ENCODE peak calls at places on chromosomes 7 and 10, in ten cellular contexts. I is naive B cell, M is frontal cortex, U is A172, N is T1000, A is left ventricle myocardium inferior, P is hypothalamus, V is GM12865, L is ACHN, O is HS-27A. B is an unnamed sample.

GRCh38 chr10:114508376-114508775 is 104.1 kb upstream of the AFAP1L2 start:
- DNase-seq in A (no peak), O (no peak), U (no peak), V (no peak), P (no peak), I (no peak), N (no peak), M (no peak), L (no peak), B (no peak)

GRCh38 chr7:29858080-29858951 is 52.0 kb downstream of the WIPF3 start:
- DNase-seq in U (no peak), I (no peak), P (no peak), V (no peak), L (no peak), A (no peak), M (no peak), O (no peak), N (no peak), B (peak)

GRCh38 chr7:152336754-152337368 is 98.9 kb downstream of the KMT2C start:
- DNase-seq in A (no peak), U (peak), N (no peak), O (no peak), L (peak), P (no peak), V (peak), M (no peak), I (peak), B (peak)

GRCh38 chr7:20340839-20341238 is 10.1 kb downstream of the ITGB8 start:
- DNase-seq in M (no peak), I (no peak), A (no peak), P (no peak), N (no peak), O (no peak), V (no peak), U (no peak), L (no peak), B (no peak)

GRCh38 chr7:18570890-18571478 is 75.4 kb downstream of the HDAC9 start:
- DNase-seq in M (no peak), A (no peak), I (no peak), V (no peak), L (peak), P (no peak), O (no peak), U (peak), N (no peak), B (peak)

GRCh38 chr7:78019457-78020130 is 221.0 kb downstream of the PHTF2 start:
- DNase-seq in M (peak), P (peak), L (peak), O (peak), N (peak), U (peak), A (peak), V (peak), I (peak), B (peak)

GRCh38 chr7:55260671-55261385 is 104.3 kb upstream of the LANCL2 start:
- DNase-seq in V (no peak), O (no peak), M (no peak), P (no peak), L (no peak), I (no peak), U (no peak), A (no peak), N (no peak), B (no peak)

GRCh38 chr10:47137311-47137851 is 162.6 kb upstream of the GDF10 start:
- DNase-seq in A (no peak), O (peak), P (no peak), L (no peak), V (no peak), U (peak), I (no peak), M (no peak), N (peak), B (peak)

GRCh38 chr10:34423607-34424325 is 391.3 kb downstream of the PARD3 start:
- DNase-seq in P (no peak), N (no peak), O (no peak), V (no peak), M (no peak), I (no peak), A (no peak), U (no peak), L (no peak), B (no peak)

GRCh38 chr10:86971146-86971991 is 3.1 kb downstream of the ADIRF start:
- DNase-seq in O (no peak), N (peak), I (peak), V (peak), L (peak), A (peak), M (peak), U (peak), P (no peak), B (peak)

GRCh38 chr10:130747359-130747758 is 564.2 kb downstream of the TCERG1L start:
- DNase-seq in L (no peak), U (no peak), M (no peak), V (no peak), P (no peak), A (no peak), O (no peak), I (no peak), N (no peak), B (no peak)

GRCh38 chr7:85734823-85735222 is 548.0 kb upstream of the SEMA3D start:
- DNase-seq in V (no peak), M (no peak), U (no peak), A (no peak), P (no peak), O (no peak), L (no peak), I (no peak), N (no peak), B (no peak)

GRCh38 chr10:26799342-26799741 is 61.4 kb downstream of the ABI1 start:
- DNase-seq in A (no peak), N (no peak), M (no peak), P (no peak), L (no peak), V (peak), I (peak), O (no peak), U (no peak), B (no peak)

GRCh38 chr7:77247206-77247850 is 47.7 kb upstream of the FGL2 start:
- DNase-seq in O (peak), V (peak), N (peak), P (no peak), I (peak), A (peak), U (peak), M (no peak), L (peak), B (peak)

GRCh38 chr10:116767235-116767634 is 24.9 kb upstream of the HSPA12A start:
- DNase-seq in N (no peak), I (no peak), L (peak), A (peak), U (no peak), P (no peak), M (no peak), V (no peak), O (no peak), B (peak)

GRCh38 chr7:31785081-31785480 is 98.1 kb downstream of the PPP1R17 start:
- DNase-seq in L (no peak), N (no peak), I (no peak), A (no peak), U (no peak), V (no peak), O (no peak), M (no peak), P (no peak), B (no peak)

GRCh38 chr7:473870-474604 is 45.6 kb downstream of the PDGFA start:
- DNase-seq in N (no peak), I (no peak), P (no peak), A (peak), O (no peak), M (no peak), V (no peak), L (no peak), U (no peak), B (no peak)

GRCh38 chr7:137328389-137329120 is 15.0 kb downstream of the PTN start:
- DNase-seq in O (no peak), L (no peak), U (no peak), N (no peak), V (no peak), I (no peak), P (no peak), A (no peak), M (no peak), B (no peak)

GRCh38 chr7:45973725-45974532 is 52.9 kb upstream of the IGFBP3 start:
- DNase-seq in I (no peak), O (no peak), A (no peak), U (peak), L (no peak), V (no peak), N (peak), M (peak), P (no peak), B (peak)

GRCh38 chr7:134565643-134566136 is 16.8 kb downstream of the AKR1B15 start:
- DNase-seq in N (no peak), P (no peak), U (no peak), M (no peak), O (no peak), I (no peak), A (no peak), V (no peak), L (no peak), B (peak)

GRCh38 chr10:91220954-91221696 is 662 bp downstream of the PCGF5 start:
- DNase-seq in N (no peak), V (peak), A (no peak), P (no peak), I (peak), U (peak), O (no peak), M (no peak), L (peak), B (peak)

GRCh38 chr7:12069757-12070156 is 141.3 kb upstream of the TMEM106B start:
- DNase-seq in U (no peak), L (no peak), O (no peak), V (no peak), M (no peak), A (no peak), I (no peak), P (no peak), N (no peak), B (no peak)

GRCh38 chr10:44161196-44161595 is 223.7 kb downstream of the CXCL12 start:
- DNase-seq in A (no peak), L (no peak), V (no peak), U (no peak), M (no peak), N (no peak), O (no peak), I (no peak), P (no peak), B (no peak)

GRCh38 chr7:105638324-105638723 is 57.0 kb upstream of the EFCAB10 start:
- DNase-seq in O (no peak), I (no peak), N (no peak), A (no peak), M (no peak), P (no peak), V (no peak), U (no peak), L (no peak), B (no peak)

GRCh38 chr10:110762109-110762848 is 109.4 kb upstream of the PDCD4 start:
- DNase-seq in O (no peak), L (no peak), N (no peak), I (no peak), V (no peak), M (no peak), U (no peak), A (no peak), P (no peak), B (no peak)

GRCh38 chr7:130960208-130960988 is 226.4 kb upstream of the KLF14 start:
- DNase-seq in L (peak), N (no peak), M (no peak), P (no peak), A (no peak), I (peak), V (peak), O (peak), U (peak), B (peak)

GRCh38 chr10:123788981-123789380 is 102.6 kb downstream of the CPXM2 start:
- DNase-seq in N (no peak), A (no peak), P (no peak), U (no peak), M (no peak), O (no peak), L (no peak), V (no peak), I (no peak), B (no peak)